ENCODE peak calls at places on chromosome 2, in six cellular contexts. Y, C, I, S, Z and X are unnamed samples. For H3K27me3, the result is how much of the 10 kb centered on the place peaks cover.

GRCh38 chr2:218908721-218909619 is 28.3 kb downstream of the WNT10A start:
- DNase-seq in Y (peak), C (peak), I (peak), S (peak), Z (peak), X (peak)

GRCh38 chr2:95021015-95021399 is 4.5 kb upstream of the MAL start:
- DNase-seq in Y (no peak), C (no peak), I (no peak), S (no peak), Z (no peak), X (no peak)

GRCh38 chr2:7013761-7014160 is 96.5 kb downstream of the RNF144A start:
- DNase-seq in Y (no peak), C (no peak), I (peak), S (no peak), Z (no peak), X (no peak)

GRCh38 chr2:54597153-54597827 is 126.2 kb upstream of the EML6 start:
- DNase-seq in Y (no peak), C (no peak), I (no peak), S (peak), Z (no peak), X (no peak)

GRCh38 chr2:238097988-238098853 is 1.9 kb upstream of the ESPNL start:
- DNase-seq in Y (peak), C (no peak), I (no peak), S (peak), Z (peak), X (peak)

GRCh38 chr2:151808258-151809072 is 19.8 kb downstream of the ARL5A start:
- DNase-seq in Y (no peak), C (no peak), I (no peak), S (no peak), Z (peak), X (no peak)

GRCh38 chr2:218405365-218406208 is 5.9 kb downstream of the CTDSP1 start:
- DNase-seq in Y (no peak), C (no peak), I (no peak), S (peak), Z (peak), X (peak)

GRCh38 chr2:178536037-178536436 is 55.8 kb downstream of the PLEKHA3 start:
- DNase-seq in Y (no peak), C (no peak), I (no peak), S (no peak), Z (no peak), X (no peak)

GRCh38 chr2:72972744-72973535 is 55.6 kb downstream of the EMX1 start:
- DNase-seq in Y (no peak), C (no peak), I (no peak), S (no peak), Z (no peak), X (no peak)

GRCh38 chr2:54629914-54630609 is 93.4 kb upstream of the EML6 start:
- DNase-seq in Y (no peak), C (no peak), I (peak), S (peak), Z (no peak), X (no peak)

GRCh38 chr2:136000502-136000901 is 15.1 kb upstream of the DARS1 start:
- DNase-seq in Y (no peak), C (no peak), I (no peak), S (no peak), Z (no peak), X (no peak)

GRCh38 chr2:15040429-15041084 is 408.0 kb downstream of the LRATD1 start:
- DNase-seq in Y (no peak), C (no peak), I (no peak), S (no peak), Z (no peak), X (no peak)

GRCh38 chr2:230666885-230667712 is 45.5 kb upstream of the CAB39 start:
- DNase-seq in Y (no peak), C (no peak), I (peak), S (no peak), Z (peak), X (no peak)

GRCh38 chr2:38507712-38508111 is 95.0 kb downstream of the HNRNPLL start:
- DNase-seq in Y (no peak), C (no peak), I (no peak), S (no peak), Z (no peak), X (no peak)

GRCh38 chr2:38505779-38506178 is 96.9 kb downstream of the HNRNPLL start:
- DNase-seq in Y (no peak), C (no peak), I (peak), S (peak), Z (no peak), X (no peak)

GRCh38 chr2:38509322-38509946 is 93.3 kb downstream of the HNRNPLL start:
- DNase-seq in Y (peak), C (no peak), I (peak), S (peak), Z (no peak), X (peak)

GRCh38 chr2:38509947-38510326 is 92.8 kb downstream of the HNRNPLL start:
- DNase-seq in Y (no peak), C (no peak), I (no peak), S (no peak), Z (no peak), X (no peak)

DNA sequence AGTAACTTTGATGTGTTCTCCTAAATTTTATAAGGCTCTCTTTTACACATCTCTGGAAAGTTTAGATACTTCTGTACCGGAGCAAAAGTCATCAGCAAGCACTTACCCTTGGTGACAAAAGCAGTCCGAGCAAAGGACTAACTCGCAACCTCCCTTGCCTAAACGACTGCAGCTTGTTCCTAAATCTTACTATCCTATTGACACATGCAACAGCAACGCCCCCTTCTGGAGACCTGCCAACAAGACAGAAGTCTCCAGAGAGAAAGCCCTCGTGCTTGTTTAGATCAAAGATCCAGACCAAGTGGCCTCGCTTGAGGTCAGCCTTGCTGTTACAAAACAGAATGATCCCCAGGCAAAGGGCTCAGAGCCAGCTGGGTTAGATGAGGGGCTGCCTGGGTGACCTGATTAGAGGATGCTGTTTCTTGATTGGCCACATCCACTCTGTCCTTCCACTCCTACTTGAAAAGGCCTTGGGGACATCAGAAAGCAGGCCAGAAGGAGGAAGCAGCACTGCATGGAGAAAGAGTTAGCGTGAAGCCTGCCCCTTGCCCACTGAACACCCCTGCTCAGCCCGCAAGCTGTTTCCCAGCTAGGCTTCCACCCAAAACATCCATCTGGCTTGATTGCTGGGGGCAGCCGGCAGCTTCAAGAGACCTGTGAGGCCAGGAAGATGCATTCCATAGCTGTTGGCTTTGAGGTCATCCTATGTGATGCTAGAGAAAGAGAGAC is 94.3 kb downstream of the HNRNPLL start:
- DNase-seq in Y (peak), C (peak), I (peak), S (peak), Z (peak), X (peak)
- TF ChIP-seq CTCF in Y (peak), C (peak), I (peak), S (peak), Z (peak), X (peak)

DNA sequence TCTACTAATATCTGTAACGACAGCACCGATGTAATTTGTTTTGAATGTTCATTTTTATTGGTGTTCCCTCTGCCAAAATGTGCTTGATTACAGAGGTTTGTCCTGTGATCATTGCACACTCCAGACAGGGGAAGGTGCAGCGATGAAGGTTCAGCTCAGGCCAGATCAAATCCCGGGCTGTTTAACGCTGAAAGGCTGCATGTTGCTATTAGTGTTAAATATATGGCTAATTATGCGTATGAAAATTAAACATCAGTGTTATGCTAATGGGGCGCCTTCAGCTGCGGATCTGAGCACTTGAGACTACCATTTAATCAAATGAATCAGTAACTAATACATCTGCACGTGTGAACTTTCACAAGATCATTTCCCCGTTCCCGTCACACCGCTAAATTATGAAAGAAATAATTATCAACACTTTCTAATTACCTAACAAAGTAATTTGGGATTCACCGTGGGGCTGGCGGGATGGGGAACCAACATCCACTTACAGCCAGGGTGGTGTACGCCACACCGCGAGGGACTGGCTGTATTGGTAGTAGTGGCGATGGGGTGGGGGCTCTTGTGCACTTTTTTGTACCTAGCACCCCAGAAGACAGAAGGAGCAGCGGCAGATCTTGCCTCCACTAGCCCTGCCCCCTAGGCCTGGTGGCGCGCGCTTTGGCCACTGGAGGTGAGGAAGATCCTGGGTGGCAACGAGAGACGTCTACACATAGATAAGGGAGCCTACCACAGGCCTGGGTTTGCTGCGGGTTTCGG is 1.4 kb upstream of the DLX1 start:
- DNase-seq in Y (no peak), C (no peak), I (no peak), S (no peak), Z (peak), X (no peak)
- H3K27me3 ChIP-seq in Y (half or more), C (half or more), I (under half), S (half or more), Z (half or more), X (half or more)

GRCh38 chr2:82344670-82345069 is 2040.1 kb upstream of the LRRTM1 start:
- DNase-seq in Y (no peak), C (no peak), I (no peak), S (no peak), Z (peak), X (no peak)
- TF ChIP-seq CTCF in Y (no peak), C (no peak), I (no peak), S (no peak), Z (peak), X (no peak)

DNA sequence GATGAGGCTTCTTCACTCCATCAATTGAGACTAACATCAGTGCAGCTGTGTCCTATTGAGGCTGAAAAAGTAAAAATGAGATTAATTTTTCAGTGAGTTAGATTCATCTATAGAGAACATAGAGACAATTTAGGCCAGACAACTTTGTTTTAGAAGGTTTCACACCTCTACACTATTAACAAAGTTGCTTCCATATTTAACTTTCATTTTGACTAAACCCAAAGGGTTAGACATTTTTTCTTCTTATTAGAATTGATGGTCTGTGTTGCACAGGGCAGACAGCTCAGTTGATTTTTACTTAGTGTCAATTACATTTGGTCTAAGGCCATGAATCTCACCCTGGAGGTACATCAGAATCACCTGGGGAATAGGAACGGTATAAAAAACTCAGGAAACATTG is 130.2 kb upstream of the NXPH2 start:
- DNase-seq in Y (no peak), C (no peak), I (no peak), S (no peak), Z (no peak), X (no peak)
- H3K27me3 ChIP-seq in Y (under half), C (under half), I (under half), S (under half), Z (under half), X (under half)

DNA sequence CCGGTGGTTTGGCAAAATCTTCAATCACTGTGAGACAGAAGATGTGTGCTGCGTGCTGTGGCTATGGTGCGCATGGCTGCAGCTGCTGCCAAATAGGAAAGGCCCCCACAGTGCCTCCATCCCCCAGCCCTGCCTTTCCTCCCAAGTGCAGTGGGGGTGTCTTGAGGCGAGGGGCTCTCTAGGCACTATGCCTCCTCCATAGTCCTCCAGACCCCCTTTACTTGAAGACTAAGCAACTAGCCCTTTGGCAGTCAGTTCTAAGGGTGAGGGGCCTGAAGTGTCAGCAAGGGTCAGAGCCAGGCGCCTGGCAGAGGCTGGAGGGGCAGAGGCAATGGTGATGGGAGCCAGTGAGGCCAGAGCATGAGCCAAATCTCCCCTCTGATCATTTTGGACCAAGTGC is 13.6 kb upstream of the TMEM185B start:
- DNase-seq in Y (no peak), C (no peak), I (no peak), S (no peak), Z (no peak), X (no peak)
- TF ChIP-seq CTCF in Y (no peak), C (no peak), I (no peak), S (no peak), Z (no peak), X (no peak)

GRCh38 chr2:85405076-85405402 is 5.1 kb downstream of the CAPG start:
- DNase-seq in Y (no peak), C (no peak), I (no peak), S (no peak), Z (no peak), X (no peak)
- H3K27me3 ChIP-seq in Y (under half), C (under half), I (under half), S (under half), Z (under half), X (under half)

GRCh38 chr2:42809131-42809875 is 16.9 kb upstream of the HAAO start:
- DNase-seq in Y (no peak), C (no peak), I (no peak), S (peak), Z (no peak), X (no peak)

GRCh38 chr2:42808301-42808700 is 15.9 kb upstream of the HAAO start:
- DNase-seq in Y (no peak), C (no peak), I (no peak), S (no peak), Z (no peak), X (no peak)

GRCh38 chr2:42810126-42810970 is 18.0 kb upstream of the HAAO start:
- DNase-seq in Y (peak), C (peak), I (peak), S (peak), Z (peak), X (peak)

GRCh38 chr2:42810971-42811865 is 18.8 kb upstream of the HAAO start:
- DNase-seq in Y (peak), C (peak), I (no peak), S (peak), Z (peak), X (peak)

DNA sequence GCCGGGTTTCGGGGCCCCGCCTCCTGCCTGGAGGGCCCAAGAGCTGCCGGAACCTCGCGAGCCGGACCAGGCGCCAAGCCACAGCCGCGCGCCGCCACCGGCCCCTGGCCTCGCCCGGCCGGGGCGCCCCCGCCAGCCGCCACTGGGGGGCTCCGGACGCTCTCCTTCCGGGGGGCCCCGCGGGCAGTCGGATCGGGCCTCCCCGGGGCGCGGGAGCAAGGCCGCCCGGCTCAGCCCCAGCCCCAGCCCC is 17.4 kb upstream of the HAAO start:
- DNase-seq in Y (peak), C (no peak), I (peak), S (peak), Z (peak), X (peak)
- TF ChIP-seq CTCF in Y (no peak), C (no peak), I (no peak), S (peak), Z (peak), X (peak)